ENCODE peak calls at places on chromosome 16, in ten cellular contexts. Z is T-helper 2 cell; B is substantia nigra; W is GM06990; A is stimulated activated CD8-positive, alpha-beta memory T cell treated with anti-CD3 and anti-CD28 coated beads, Interleukin-15, amount 100 ng/mL, for 24 hours; E is anterior cingulate cortex; Q is left ventricle myocardium inferior; T is NCI-H1105; O is cardiac muscle cell; Y is A549. M is an unnamed sample.
A peak's percentile ranks its signal among the peaks of the same experiment; 100 is the strongest.

GRCh38 chr16:65327346-65327745 is 205.5 kb upstream of the CDH11 start:
- DNase-seq in E (no peak), A (no peak), B (no peak), T (no peak), W (no peak), Z (no peak), Y (no peak), O (no peak), Q (no peak), M (no peak)

GRCh38 chr16:10578474-10579316 is 1.7 kb downstream of the EMP2 start:
- DNase-seq in A (no peak), Q (peak; percentile 49), Z (no peak), Y (no peak), T (no peak), E (no peak), O (peak; percentile 28), B (no peak), W (no peak), M (no peak)

GRCh38 chr16:88988980-88989791 is 12.2 kb upstream of the CBFA2T3 start:
- DNase-seq in W (no peak), E (no peak), O (no peak), Z (no peak), T (peak; percentile 48), A (no peak), Y (no peak), B (no peak), Q (no peak), M (no peak)

GRCh38 chr16:13039526-13039925 is 138.1 kb downstream of the SHISA9 start:
- DNase-seq in B (no peak), A (no peak), O (no peak), E (no peak), Z (no peak), Y (no peak), W (no peak), T (no peak), Q (no peak), M (no peak)

GRCh38 chr16:69727916-69728270 is 1.5 kb upstream of the NQO1 start:
- DNase-seq in Q (peak; percentile 36), W (no peak), O (no peak), E (peak; percentile 34), A (no peak), T (no peak), Y (no peak), Z (no peak), B (peak; percentile 40), M (no peak)

GRCh38 chr16:69286941-69287713 is 24.0 kb upstream of the VPS4A start:
- DNase-seq in A (no peak), W (no peak), Z (peak; percentile 18), Y (peak; percentile 70), E (no peak), B (no peak), Q (peak; percentile 62), O (peak; percentile 78), T (peak; percentile 27), M (peak; percentile 47)

GRCh38 chr16:81940781-81941560 is 70.3 kb downstream of the SDR42E1 start:
- DNase-seq in Z (no peak), E (no peak), T (peak; percentile 9), O (peak; percentile 23), A (no peak), Q (no peak), Y (peak; percentile 73), B (no peak), W (no peak), M (peak; percentile 7)

GRCh38 chr16:11224096-11224893 is 31.7 kb downstream of the SOCS1 start:
- DNase-seq in Y (no peak), O (peak; percentile 38), Q (peak; percentile 85), E (no peak), A (peak; percentile 23), W (peak; percentile 80), Z (peak; percentile 48), T (no peak), B (no peak), M (no peak)

GRCh38 chr16:69741519-69741918 is 13.2 kb downstream of the NOB1 start:
- DNase-seq in A (no peak), Z (no peak), Y (no peak), Q (no peak), B (no peak), W (no peak), T (no peak), E (no peak), O (no peak), M (peak; percentile 45)

GRCh38 chr16:25580071-25580470 is 111.7 kb upstream of the HS3ST4 start:
- DNase-seq in A (no peak), B (no peak), Q (no peak), Y (no peak), Z (no peak), T (no peak), O (no peak), E (no peak), W (no peak), M (no peak)

GRCh38 chr16:74521691-74522090 is 85.2 kb downstream of the GLG1 start:
- DNase-seq in O (no peak), A (no peak), Y (no peak), Z (no peak), Q (no peak), W (no peak), T (no peak), B (peak; percentile 44), E (peak; percentile 31), M (peak; percentile 45)

GRCh38 chr16:73046484-73047214 is 1.3 kb downstream of the ZFHX3 start:
- DNase-seq in O (no peak), Z (no peak), W (no peak), A (no peak), Y (no peak), Q (no peak), B (no peak), E (no peak), T (no peak), M (no peak)

GRCh38 chr16:75703341-75703740 is 2.1 kb upstream of the DUXB start:
- DNase-seq in A (no peak), O (no peak), E (no peak), B (no peak), Y (no peak), Q (no peak), W (no peak), T (no peak), Z (no peak), M (no peak)

GRCh38 chr16:55100100-55100499 is 169.4 kb downstream of the IRX5 start:
- DNase-seq in T (no peak), A (no peak), Y (no peak), Q (no peak), E (no peak), W (no peak), Z (no peak), O (no peak), B (no peak), M (no peak)

GRCh38 chr16:67833035-67833417 is 9.1 kb upstream of the THAP11 start:
- DNase-seq in O (no peak), E (no peak), T (no peak), A (no peak), B (no peak), Y (no peak), Z (no peak), Q (no peak), W (no peak), M (no peak)

GRCh38 chr16:54407596-54407995 is 121.0 kb upstream of the IRX3 start:
- DNase-seq in O (no peak), W (no peak), T (no peak), E (no peak), A (no peak), Q (no peak), B (no peak), Y (no peak), Z (no peak), M (no peak)

GRCh38 chr16:25699069-25699468 is 7.3 kb downstream of the HS3ST4 start:
- DNase-seq in Z (no peak), W (no peak), A (no peak), B (no peak), Y (no peak), O (no peak), E (no peak), Q (no peak), T (no peak), M (peak; percentile 10)

GRCh38 chr16:69417537-69418199 is 6.8 kb upstream of the CYB5B start:
- DNase-seq in B (peak; percentile 27), W (no peak), E (no peak), Y (peak; percentile 96), T (no peak), A (no peak), Z (no peak), Q (no peak), O (no peak), M (peak; percentile 18)

GRCh38 chr16:12392585-12393089 is 411.1 kb downstream of the CPPED1 start:
- DNase-seq in A (no peak), Q (no peak), Z (no peak), E (no peak), B (no peak), T (no peak), O (no peak), W (no peak), Y (no peak), M (no peak)

GRCh38 chr16:23615805-23616204 is 19.7 kb upstream of the NDUFAB1 start:
- DNase-seq in Y (no peak), B (no peak), T (no peak), O (no peak), Q (no peak), W (no peak), Z (no peak), A (no peak), E (no peak), M (no peak)

GRCh38 chr16:48499822-48500440 is 110.0 kb downstream of the N4BP1 start:
- DNase-seq in E (no peak), W (no peak), Q (no peak), T (peak; percentile 65), Z (no peak), O (no peak), B (no peak), Y (peak; percentile 77), A (no peak), M (peak; percentile 57)

GRCh38 chr16:49526966-49527365 is 153.4 kb downstream of the C16orf78 start:
- DNase-seq in E (no peak), Y (no peak), O (no peak), W (no peak), T (no peak), A (no peak), Q (no peak), B (no peak), Z (no peak), M (no peak)

GRCh38 chr16:81537721-81538561 is 93.3 kb downstream of the CMIP start:
- DNase-seq in T (no peak), Z (no peak), A (no peak), Y (no peak), O (no peak), B (no peak), E (no peak), W (no peak), Q (no peak), M (no peak)

GRCh38 chr16:65884018-65884417 is 482.5 kb upstream of the CDH5 start:
- DNase-seq in Q (no peak), O (no peak), W (no peak), A (no peak), B (no peak), Y (no peak), Z (no peak), T (no peak), E (no peak), M (no peak)

GRCh38 chr16:57795431-57795878 is 6.8 kb downstream of the KIFC3 start:
- DNase-seq in O (peak; percentile 61), B (no peak), T (no peak), Z (no peak), E (no peak), Y (peak; percentile 89), Q (peak; percentile 41), W (no peak), A (no peak), M (no peak)

GRCh38 chr16:67029249-67030096 is 524 bp downstream of the CBFB start:
- DNase-seq in A (peak; percentile 31), Q (peak; percentile 74), O (peak; percentile 51), E (peak; percentile 41), T (no peak), W (peak; percentile 83), Z (peak; percentile 53), B (no peak), Y (peak; percentile 45), M (peak; percentile 46)

GRCh38 chr16:2199621-2200139 is 3.3 kb upstream of the CASKIN1 start:
- DNase-seq in T (no peak), B (no peak), Y (no peak), A (no peak), Q (no peak), Z (no peak), W (no peak), E (no peak), O (no peak), M (no peak)

GRCh38 chr16:78142784-78143183 is 43.3 kb downstream of the WWOX start:
- DNase-seq in T (no peak), O (no peak), E (no peak), B (no peak), A (no peak), Q (no peak), Z (no peak), W (no peak), Y (no peak), M (no peak)

M was measured in putamen.